ENCODE peak calls at places on chromosomes 5 and 9, in six cellular contexts. P is CD8-positive, alpha-beta T cell; F is AG04450; M is mesothelial cell of epicardium; T is GM13977; R is endodermal cell. Q is an unnamed sample.

GRCh38 chr5:163347671-163348070 is 89.7 kb upstream of the CCNG1 start:
- DNase-seq in P (no peak), F (peak), M (peak), T (peak), R (peak), Q (no peak)

GRCh38 chr9:35814106-35814840 is 569 bp downstream of the HINT2 start:
- DNase-seq in P (peak), F (no peak), M (peak), T (peak), R (peak), Q (no peak)

GRCh38 chr9:115117999-115118470 is at the start of gene TNC:
- DNase-seq in P (no peak), F (peak), M (peak), T (no peak), R (peak), Q (peak)

GRCh38 chr5:150210644-150211043 is 20.8 kb downstream of the SLC6A7 start:
- DNase-seq in P (no peak), F (no peak), M (no peak), T (no peak), R (no peak), Q (no peak)

GRCh38 chr5:80809451-80809850 is 150.7 kb upstream of the RASGRF2 start:
- DNase-seq in P (no peak), F (no peak), M (no peak), T (no peak), R (no peak), Q (no peak)

GRCh38 chr9:24245988-24246387 is 299.7 kb downstream of the IZUMO3 start:
- DNase-seq in P (no peak), F (no peak), M (no peak), T (no peak), R (no peak), Q (no peak)

GRCh38 chr9:114313186-114313585 is 9.7 kb upstream of the ORM1 start:
- DNase-seq in P (no peak), F (no peak), M (no peak), T (no peak), R (no peak), Q (no peak)

GRCh38 chr5:68187268-68188055 is 28.1 kb upstream of the PIK3R1 start:
- DNase-seq in P (no peak), F (no peak), M (peak), T (peak), R (peak), Q (no peak)

GRCh38 chr9:77475641-77476473 is 172.3 kb downstream of the GNA14 start:
- DNase-seq in P (peak), F (no peak), M (no peak), T (peak), R (no peak), Q (no peak)

GRCh38 chr9:90974007-90974406 is 172.4 kb downstream of the SYK start:
- DNase-seq in P (no peak), F (no peak), M (no peak), T (no peak), R (no peak), Q (no peak)

GRCh38 chr9:70413427-70413797 is 1.0 kb downstream of the KLF9 start:
- DNase-seq in P (peak), F (no peak), M (peak), T (peak), R (no peak), Q (no peak)

GRCh38 chr5:79973511-79973910 is 17.6 kb downstream of the MTX3 start:
- DNase-seq in P (no peak), F (no peak), M (no peak), T (no peak), R (no peak), Q (no peak)

GRCh38 chr9:36664806-36665205 is 92.1 kb downstream of the MELK start:
- DNase-seq in P (no peak), F (no peak), M (no peak), T (no peak), R (no peak), Q (no peak)

GRCh38 chr5:159273923-159274322 is 10.8 kb downstream of the UBLCP1 start:
- DNase-seq in P (no peak), F (no peak), M (no peak), T (no peak), R (no peak), Q (no peak)

GRCh38 chr9:27227192-27227591 is 69.8 kb downstream of the EQTN start:
- DNase-seq in P (no peak), F (peak), M (no peak), T (no peak), R (no peak), Q (no peak)

GRCh38 chr9:76198336-76198735 is 195.9 kb downstream of the RFK start:
- DNase-seq in P (no peak), F (no peak), M (no peak), T (no peak), R (no peak), Q (no peak)

GRCh38 chr9:127458921-127459320 is 7.6 kb downstream of the LRSAM1 start:
- DNase-seq in P (no peak), F (no peak), M (no peak), T (no peak), R (no peak), Q (no peak)

GRCh38 chr9:38638881-38639576 is 18.6 kb upstream of the ANKRD18A start:
- DNase-seq in P (no peak), F (no peak), M (no peak), T (no peak), R (no peak), Q (no peak)

GRCh38 chr5:180670586-180671359 is 21.4 kb upstream of the FLT4 start:
- DNase-seq in P (peak), F (no peak), M (no peak), T (peak), R (peak), Q (no peak)

GRCh38 chr5:146165469-146165868 is 17.0 kb downstream of the LARS1 start:
- DNase-seq in P (no peak), F (no peak), M (no peak), T (no peak), R (no peak), Q (no peak)

GRCh38 chr5:27810458-27810857 is 772.1 kb upstream of the CDH9 start:
- DNase-seq in P (no peak), F (no peak), M (no peak), T (no peak), R (no peak), Q (no peak)

DNA sequence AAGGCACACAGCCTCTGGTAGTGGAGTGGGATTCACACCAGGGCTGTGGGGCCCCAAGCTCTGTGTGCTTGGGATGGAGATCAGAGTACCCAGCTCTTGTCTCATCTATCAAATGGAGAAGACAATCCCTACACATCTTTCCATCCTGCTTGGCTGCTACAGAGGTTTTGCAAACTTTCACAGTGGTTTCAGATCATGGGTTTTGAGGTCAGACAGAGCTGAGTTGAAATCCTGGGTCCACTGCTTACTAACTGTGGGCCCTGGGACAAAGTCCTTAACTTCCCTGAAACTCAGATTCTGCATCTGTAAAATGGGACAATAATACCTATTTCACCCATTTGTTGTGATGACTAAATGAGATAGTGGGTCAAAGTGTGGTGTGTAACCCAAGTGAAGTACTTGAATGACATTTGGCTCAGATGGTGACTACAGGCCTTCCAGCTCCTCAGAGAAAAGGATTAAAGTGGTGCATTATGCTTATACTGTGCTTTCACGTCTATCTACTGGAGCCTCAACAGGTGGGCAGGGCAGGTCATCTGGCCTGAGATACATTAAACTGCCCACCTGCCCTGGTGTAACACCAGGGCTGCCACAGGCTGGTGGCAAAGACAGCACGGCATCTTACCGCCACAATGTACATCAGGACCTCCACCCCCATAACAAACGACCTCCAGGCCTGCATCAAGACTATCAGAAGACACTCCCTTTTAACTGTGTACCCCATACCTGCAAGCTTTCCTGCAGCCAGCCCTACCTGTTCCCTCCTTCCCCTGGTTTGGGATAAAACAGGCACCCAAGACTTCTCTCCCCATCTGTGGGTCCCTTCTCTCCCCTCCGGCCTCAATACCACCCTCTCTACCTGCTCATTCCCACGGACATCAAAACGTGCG is 774 bp upstream of the TRAF1 start:
- DNase-seq in P (no peak), F (no peak), M (no peak), T (no peak), R (no peak), Q (no peak)
- TF ChIP-seq CTCF in P (no peak), F (no peak), M (no peak), T (no peak), R (no peak), Q (no peak)

DNA sequence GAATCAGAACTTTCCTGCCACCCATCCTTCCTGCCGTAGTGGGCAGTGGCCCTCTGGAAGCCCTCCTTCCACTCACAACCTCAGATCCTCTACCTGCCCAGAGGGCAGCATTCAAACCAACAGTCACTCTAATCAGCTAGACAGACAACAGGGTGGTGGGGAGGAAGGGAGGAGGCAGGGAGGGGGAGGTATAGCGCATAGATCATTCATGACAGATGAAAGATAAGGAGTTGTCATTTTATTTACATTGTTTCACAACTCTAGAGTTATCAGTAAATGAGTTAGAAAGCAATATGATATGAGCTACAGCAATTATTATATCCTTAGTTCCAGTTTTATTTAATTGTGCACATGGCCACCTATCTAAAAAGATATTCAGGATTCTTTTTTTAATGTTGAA is 852 bp downstream of the IL9 start:
- DNase-seq in P (no peak), F (no peak), M (no peak), T (no peak), R (no peak), Q (no peak)
- TF ChIP-seq CTCF in P (no peak), F (no peak), M (no peak), T (no peak), R (no peak), Q (no peak)

GRCh38 chr9:79572032-79572890 is 496 bp downstream of the TLE4 start:
- DNase-seq in P (peak), F (no peak), M (peak), T (no peak), R (peak), Q (no peak)

GRCh38 chr9:79571309-79572031 is at the start of gene TLE4:
- DNase-seq in P (peak), F (peak), M (peak), T (peak), R (peak), Q (peak)

GRCh38 chr9:79573697-79573976 is 1.9 kb downstream of the TLE4 start:
- DNase-seq in P (no peak), F (no peak), M (no peak), T (no peak), R (no peak), Q (no peak)

GRCh38 chr9:79574166-79574565 is 2.4 kb downstream of the TLE4 start:
- DNase-seq in P (no peak), F (no peak), M (no peak), T (no peak), R (no peak), Q (no peak)

DNA sequence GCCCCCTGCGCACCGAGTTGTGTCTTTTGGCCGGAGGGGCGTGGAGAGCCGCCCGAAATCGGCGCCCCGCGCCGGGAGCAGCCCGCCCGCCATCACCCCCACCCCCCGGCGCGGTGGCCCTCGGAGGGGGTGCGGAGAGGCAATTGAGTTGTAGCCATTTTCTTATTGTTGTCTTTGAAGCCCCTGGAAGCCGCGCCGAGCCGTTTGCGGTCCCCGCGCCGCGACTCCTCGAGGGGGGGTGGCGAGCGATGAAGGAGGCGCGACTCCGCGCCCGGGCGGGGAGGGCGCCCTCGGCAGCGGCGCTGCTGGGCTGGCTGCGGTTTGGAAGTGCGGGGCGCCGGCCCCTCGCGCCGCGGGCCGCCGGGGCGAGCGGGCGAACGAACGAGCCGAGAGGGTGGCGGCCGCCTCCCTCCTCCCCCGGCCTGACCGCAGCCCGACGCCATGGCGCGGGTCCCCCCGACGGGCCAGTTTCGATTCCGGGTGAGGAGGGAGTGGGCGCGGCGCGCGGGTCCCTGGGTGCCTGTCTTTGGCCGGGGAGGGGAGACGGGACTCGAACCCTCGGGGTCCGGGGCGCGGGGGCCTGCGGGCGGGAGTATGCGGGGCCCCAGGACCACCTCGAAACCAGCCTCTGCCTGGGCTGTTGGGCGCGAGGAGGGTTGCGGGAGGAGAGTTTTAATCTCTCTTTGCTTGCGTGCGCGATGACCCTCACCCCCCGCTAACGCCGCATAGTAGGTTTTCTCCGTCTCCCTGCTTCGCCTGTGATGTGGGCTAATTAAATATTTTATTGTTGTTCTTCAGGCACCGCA is 1.3 kb downstream of the TLE4 start:
- DNase-seq in P (peak), F (no peak), M (peak), T (peak), R (peak), Q (peak)
- TF ChIP-seq CTCF in P (no peak), F (no peak), M (no peak), T (peak), R (no peak), Q (no peak)

GRCh38 chr5:141757402-141757801 is 75.4 kb upstream of the ARAP3 start:
- DNase-seq in P (no peak), F (no peak), M (no peak), T (no peak), R (peak), Q (no peak)
- TF ChIP-seq CTCF in P (no peak), F (peak), M (no peak), T (peak), R (peak), Q (no peak)

GRCh38 chr5:56838409-56839039 is 23.2 kb downstream of the MAP3K1 start:
- DNase-seq in P (no peak), F (peak), M (no peak), T (peak), R (no peak), Q (no peak)
- TF ChIP-seq CTCF in P (peak), F (peak), M (no peak), T (peak), R (peak), Q (no peak)

Q was measured in omental fat pad.